ENCODE peak calls at places on chromosomes 4 and X, in nine cellular contexts. H is RWPE2; Z is activated effector memory CD4-positive, alpha-beta T cell treated with anti-CD3 and anti-CD28 coated beads, Interleukin-2, amount 50 U/mL, for 16 hours; D is pulmonary artery endothelial cell; K is activated T-cell treated with anti-CD3 and anti-CD28 coated beads, Interleukin-2, amount 50 U/mL, for 72 hours; F is cardiac fibroblast; Q is mammary epithelial cell; I is fibroblast of lung; G is midbrain. E is an unnamed sample.

GRCh38 chr4:138010639-138011038 is 231.5 kb downstream of the SLC7A11 start:
- DNase-seq in H (no peak), Z (no peak), D (no peak), K (no peak), F (no peak), Q (no peak), I (no peak), G (no peak), E (no peak)

GRCh38 chrX:142250502-142250901 is 45.4 kb upstream of the MAGEC2 start:
- DNase-seq in H (no peak), Z (no peak), D (no peak), K (no peak), F (no peak), Q (peak), I (no peak), G (no peak), E (no peak)

GRCh38 chrX:50723006-50723405 is 91.0 kb downstream of the SHROOM4 start:
- DNase-seq in H (no peak), Z (no peak), D (no peak), K (no peak), F (peak), Q (no peak), I (peak), G (no peak), E (no peak)

GRCh38 chr4:187444061-187444460 is 551.5 kb upstream of the ZFP42 start:
- DNase-seq in H (no peak), Z (no peak), D (no peak), K (no peak), F (no peak), Q (peak), I (no peak), G (no peak), E (no peak)

GRCh38 chr4:106707776-106708603 is 328.1 kb downstream of the DKK2 start:
- DNase-seq in H (no peak), Z (no peak), D (peak), K (no peak), F (peak), Q (peak), I (peak), G (no peak), E (no peak)

GRCh38 chr4:52172166-52172565 is 121.1 kb downstream of the SPATA18 start:
- DNase-seq in H (no peak), Z (no peak), D (no peak), K (no peak), F (peak), Q (peak), I (no peak), G (no peak), E (no peak)

GRCh38 chr4:61395754-61396153 is 195.6 kb downstream of the ADGRL3 start:
- DNase-seq in H (no peak), Z (no peak), D (no peak), K (no peak), F (no peak), Q (no peak), I (no peak), G (no peak), E (no peak)

GRCh38 chrX:363621-364375 is 22.9 kb downstream of the PPP2R3B start:
- DNase-seq in H (peak), Z (no peak), D (no peak), K (no peak), F (no peak), Q (no peak), I (no peak), G (no peak), E (no peak)

GRCh38 chr4:41379230-41379629 is 122.5 kb downstream of the UCHL1 start:
- DNase-seq in H (no peak), Z (no peak), D (no peak), K (no peak), F (no peak), Q (no peak), I (no peak), G (no peak), E (no peak)

GRCh38 chr4:129672941-129673340 is 577.0 kb downstream of the C4orf33 start:
- DNase-seq in H (no peak), Z (no peak), D (no peak), K (no peak), F (no peak), Q (no peak), I (no peak), G (no peak), E (no peak)